ENCODE peak calls at places on chromosomes 13 and 19, in seven cellular contexts. One of them, this sample, is unnamed.

GRCh38 chr19:51903192-51903591 is 1.6 kb downstream of the ZNF649 start:
- DNase-seq in PC-9: no peak
- DNase-seq in choroid plexus epithelial cell: no peak
- DNase-seq in cardiac fibroblast: no peak
- DNase-seq in sigmoid colon: no peak
- DNase-seq in ascending aorta: no peak
- DNase-seq in pancreas: no peak
- DNase-seq in this sample: no peak

GRCh38 chr19:7701654-7702457 is at the start of gene FCER2:
- DNase-seq in PC-9: no peak
- DNase-seq in choroid plexus epithelial cell: no peak
- DNase-seq in cardiac fibroblast: no peak
- DNase-seq in sigmoid colon: no peak
- DNase-seq in ascending aorta: no peak
- DNase-seq in pancreas: no peak
- DNase-seq in this sample: no peak

GRCh38 chr13:73075546-73075945 is 16.7 kb downstream of the KLF5 start:
- DNase-seq in PC-9: no peak
- DNase-seq in choroid plexus epithelial cell: no peak
- DNase-seq in cardiac fibroblast: no peak
- DNase-seq in sigmoid colon: no peak
- DNase-seq in ascending aorta: no peak
- DNase-seq in pancreas: no peak
- DNase-seq in this sample: no peak

GRCh38 chr19:45099465-45100201 is 6.7 kb downstream of the PPP1R37 start:
- DNase-seq in PC-9: no peak
- DNase-seq in choroid plexus epithelial cell: no peak
- DNase-seq in cardiac fibroblast: no peak
- DNase-seq in sigmoid colon: no peak
- DNase-seq in ascending aorta: no peak
- DNase-seq in pancreas: no peak
- DNase-seq in this sample: no peak

GRCh38 chr19:21698215-21698614 is 69.2 kb downstream of the ZNF100 start:
- DNase-seq in PC-9: peak; percentile 39
- DNase-seq in choroid plexus epithelial cell: peak; percentile 26
- DNase-seq in cardiac fibroblast: peak; percentile 21
- DNase-seq in sigmoid colon: no peak
- DNase-seq in ascending aorta: no peak
- DNase-seq in pancreas: no peak
- DNase-seq in this sample: no peak

GRCh38 chr19:58586131-58586765 is 13.1 kb upstream of the MZF1 start:
- DNase-seq in PC-9: no peak
- DNase-seq in choroid plexus epithelial cell: no peak
- DNase-seq in cardiac fibroblast: no peak
- DNase-seq in sigmoid colon: peak; percentile 60
- DNase-seq in ascending aorta: peak; percentile 60
- DNase-seq in pancreas: peak; percentile 30
- DNase-seq in this sample: no peak

GRCh38 chr13:113992276-113993005 is 18.6 kb upstream of the C13orf46 start:
- DNase-seq in PC-9: no peak
- DNase-seq in choroid plexus epithelial cell: no peak
- DNase-seq in cardiac fibroblast: no peak
- DNase-seq in sigmoid colon: no peak
- DNase-seq in ascending aorta: no peak
- DNase-seq in pancreas: no peak
- DNase-seq in this sample: no peak

GRCh38 chr13:28636677-28637317 is 22.1 kb upstream of the POMP start:
- DNase-seq in PC-9: peak; percentile 74
- DNase-seq in choroid plexus epithelial cell: peak; percentile 89
- DNase-seq in cardiac fibroblast: peak; percentile 79
- DNase-seq in sigmoid colon: no peak
- DNase-seq in ascending aorta: peak; percentile 68
- DNase-seq in pancreas: no peak
- DNase-seq in this sample: peak; percentile 53

GRCh38 chr13:35485451-35485850 is 9.0 kb upstream of the MAB21L1 start:
- DNase-seq in PC-9: no peak
- DNase-seq in choroid plexus epithelial cell: no peak
- DNase-seq in cardiac fibroblast: no peak
- DNase-seq in sigmoid colon: no peak
- DNase-seq in ascending aorta: no peak
- DNase-seq in pancreas: no peak
- DNase-seq in this sample: no peak

GRCh38 chr19:56348289-56348877 is 33.7 kb upstream of the ZSCAN5A start:
- DNase-seq in PC-9: no peak
- DNase-seq in choroid plexus epithelial cell: peak; percentile 25
- DNase-seq in cardiac fibroblast: peak; percentile 8
- DNase-seq in sigmoid colon: no peak
- DNase-seq in ascending aorta: no peak
- DNase-seq in pancreas: no peak
- DNase-seq in this sample: no peak
- TF ChIP-seq CTCF in PC-9: peak; percentile 68
- TF ChIP-seq CTCF in choroid plexus epithelial cell: peak; percentile 50
- TF ChIP-seq CTCF in cardiac fibroblast: peak; percentile 39
- TF ChIP-seq CTCF in sigmoid colon: no peak
- TF ChIP-seq CTCF in ascending aorta: no peak
- TF ChIP-seq CTCF in pancreas: no peak
- TF ChIP-seq CTCF in this sample: peak; percentile 9

GRCh38 chr19:2494084-2494446 is 18.1 kb downstream of the GADD45B start:
- DNase-seq in PC-9: no peak
- DNase-seq in choroid plexus epithelial cell: peak; percentile 55
- DNase-seq in cardiac fibroblast: peak; percentile 58
- DNase-seq in sigmoid colon: no peak
- DNase-seq in ascending aorta: peak; percentile 77
- DNase-seq in pancreas: no peak
- DNase-seq in this sample: no peak
- H3K4me3 ChIP-seq in PC-9: peak overlapping the region; percentile 62
- H3K4me3 ChIP-seq in choroid plexus epithelial cell: peak overlapping the region; percentile 62
- H3K4me3 ChIP-seq in cardiac fibroblast: peak overlapping the region; percentile 49
- H3K4me3 ChIP-seq in sigmoid colon: peak overlapping the region; percentile 58
- H3K4me3 ChIP-seq in ascending aorta: peak overlapping the region; percentile 68
- H3K4me3 ChIP-seq in pancreas: no peak overlapping the region
- H3K4me3 ChIP-seq in this sample: peak overlapping the region; percentile 45

DNA sequence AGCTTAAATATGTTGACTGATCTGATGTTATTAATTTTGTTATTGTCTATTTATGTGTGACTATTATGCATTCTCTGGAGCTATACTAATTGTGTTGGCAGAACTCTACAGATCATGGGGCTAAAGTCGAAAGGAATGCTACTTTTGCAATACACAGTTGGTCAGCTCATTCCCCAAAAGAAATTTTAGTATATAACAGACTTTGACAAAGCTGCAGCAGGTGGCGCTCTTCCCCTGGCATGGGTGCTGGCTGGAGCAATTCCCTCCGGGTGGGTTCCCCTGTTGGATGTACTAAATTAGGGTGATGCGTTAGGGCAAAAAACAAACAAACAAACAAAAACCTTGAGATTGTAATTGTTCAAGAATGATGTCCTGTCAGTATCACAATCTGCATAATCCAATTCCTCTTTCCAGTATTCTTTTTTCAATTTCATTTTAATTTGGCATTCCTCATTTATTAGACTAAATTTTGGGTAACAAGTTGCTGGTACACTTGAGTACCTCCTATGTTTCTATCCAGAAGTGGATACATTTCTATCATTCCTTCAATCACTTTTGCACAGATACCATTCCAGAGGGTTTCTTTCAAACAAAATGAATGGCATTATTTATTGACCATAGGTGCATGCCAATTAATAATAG is 322.8 kb upstream of the EDNRB start:
- DNase-seq in PC-9: no peak
- DNase-seq in choroid plexus epithelial cell: peak; percentile 63
- DNase-seq in cardiac fibroblast: peak; percentile 44
- DNase-seq in sigmoid colon: no peak
- DNase-seq in ascending aorta: no peak
- DNase-seq in pancreas: peak; percentile 57
- DNase-seq in this sample: no peak
- TF ChIP-seq CTCF in PC-9: peak; percentile 69
- TF ChIP-seq CTCF in choroid plexus epithelial cell: peak; percentile 85
- TF ChIP-seq CTCF in cardiac fibroblast: peak; percentile 73
- TF ChIP-seq CTCF in sigmoid colon: no peak
- TF ChIP-seq CTCF in ascending aorta: no peak
- TF ChIP-seq CTCF in pancreas: no peak
- TF ChIP-seq CTCF in this sample: peak; percentile 81

GRCh38 chr19:12139309-12139708 is 841 bp downstream of the ZNF20 start:
- DNase-seq in PC-9: no peak
- DNase-seq in choroid plexus epithelial cell: peak; percentile 13
- DNase-seq in cardiac fibroblast: no peak
- DNase-seq in sigmoid colon: no peak
- DNase-seq in ascending aorta: no peak
- DNase-seq in pancreas: no peak
- DNase-seq in this sample: no peak

GRCh38 chr19:12137541-12137940 is 2.6 kb downstream of the ZNF20 start:
- DNase-seq in PC-9: no peak
- DNase-seq in choroid plexus epithelial cell: peak; percentile 9
- DNase-seq in cardiac fibroblast: no peak
- DNase-seq in sigmoid colon: no peak
- DNase-seq in ascending aorta: no peak
- DNase-seq in pancreas: no peak
- DNase-seq in this sample: no peak

GRCh38 chr19:12139885-12140544 is at the start of gene ZNF20:
- DNase-seq in PC-9: peak; percentile 93
- DNase-seq in choroid plexus epithelial cell: peak; percentile 96
- DNase-seq in cardiac fibroblast: peak; percentile 95
- DNase-seq in sigmoid colon: peak; percentile 97
- DNase-seq in ascending aorta: peak; percentile 98
- DNase-seq in pancreas: peak; percentile 97
- DNase-seq in this sample: peak; percentile 83

GRCh38 chr19:12141405-12141736 is 1.2 kb upstream of the ZNF20 start:
- DNase-seq in PC-9: no peak
- DNase-seq in choroid plexus epithelial cell: no peak
- DNase-seq in cardiac fibroblast: no peak
- DNase-seq in sigmoid colon: no peak
- DNase-seq in ascending aorta: no peak
- DNase-seq in pancreas: no peak
- DNase-seq in this sample: no peak

DNA sequence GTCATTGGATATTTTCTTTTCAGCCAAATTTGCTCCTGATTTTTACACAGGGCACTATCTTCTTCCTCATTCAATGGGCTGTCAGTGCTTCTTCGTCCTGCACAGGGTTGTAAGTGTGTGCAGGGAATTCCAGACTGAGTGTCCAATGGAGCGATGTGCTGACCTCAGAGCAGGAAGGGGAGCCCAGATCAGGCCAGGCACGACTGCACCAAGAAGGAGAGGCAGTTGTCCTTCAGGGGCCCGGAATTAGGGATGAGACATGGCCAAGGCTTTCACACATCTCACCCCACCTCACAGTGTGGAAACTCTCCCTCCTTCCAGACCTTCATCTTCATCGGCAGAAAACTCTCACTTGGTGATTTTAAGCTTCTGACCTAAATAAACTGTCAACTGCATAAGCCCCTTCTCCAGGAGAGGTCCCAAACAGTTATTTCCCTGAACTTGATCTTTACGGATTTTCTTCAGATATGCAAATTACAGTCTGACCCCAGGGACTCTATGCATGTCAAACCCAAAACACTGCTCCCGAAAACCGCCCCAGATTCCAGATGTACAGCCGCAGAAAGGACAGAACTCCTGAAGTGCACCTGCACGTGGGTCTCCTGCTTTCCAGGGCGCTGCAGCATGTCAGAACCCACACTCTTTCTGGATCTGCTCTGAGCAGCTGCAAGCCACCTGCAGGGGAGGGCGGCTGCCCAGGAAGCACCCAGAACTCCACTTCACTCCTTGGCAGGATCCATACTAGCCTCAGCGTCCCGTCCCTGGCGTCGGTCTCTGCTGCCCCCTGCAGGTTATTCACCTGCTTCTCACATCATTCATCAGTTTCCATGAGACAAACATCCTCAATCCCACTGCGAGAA is 625 bp upstream of the ZNF20 start:
- DNase-seq in PC-9: peak; percentile 59
- DNase-seq in choroid plexus epithelial cell: peak; percentile 90
- DNase-seq in cardiac fibroblast: peak; percentile 88
- DNase-seq in sigmoid colon: peak; percentile 93
- DNase-seq in ascending aorta: peak; percentile 94
- DNase-seq in pancreas: peak; percentile 92
- DNase-seq in this sample: peak; percentile 55
- H3K4me3 ChIP-seq in PC-9: peak overlapping the region; percentile 76
- H3K4me3 ChIP-seq in choroid plexus epithelial cell: peak overlapping the region; percentile 90
- H3K4me3 ChIP-seq in cardiac fibroblast: peak overlapping the region; percentile 77
- H3K4me3 ChIP-seq in sigmoid colon: peak overlapping the region; percentile 87
- H3K4me3 ChIP-seq in ascending aorta: peak overlapping the region; percentile 83
- H3K4me3 ChIP-seq in pancreas: peak overlapping the region; percentile 77
- H3K4me3 ChIP-seq in this sample: peak overlapping the region; percentile 90

DNA sequence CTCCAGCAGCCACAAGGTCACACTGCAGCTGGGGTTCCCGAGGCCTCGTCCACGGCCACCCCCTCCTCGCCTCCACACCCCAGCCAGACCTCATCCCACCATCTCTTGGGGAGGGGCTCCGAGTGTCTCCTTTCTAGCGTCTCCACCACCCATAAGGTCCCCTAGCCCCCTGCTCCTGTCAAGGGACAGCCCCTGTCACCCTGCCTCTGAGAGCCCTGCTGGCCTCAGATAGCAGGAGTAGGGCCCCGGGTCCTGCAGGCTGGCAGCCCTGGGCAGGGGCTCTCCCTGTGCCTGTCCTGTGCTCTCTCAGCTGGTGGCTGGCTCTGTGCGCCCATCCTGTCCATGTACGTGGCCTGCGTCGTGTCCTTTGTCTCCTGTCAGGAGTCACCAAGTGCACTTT is 17.0 kb downstream of the COMP start:
- DNase-seq in PC-9: no peak
- DNase-seq in choroid plexus epithelial cell: no peak
- DNase-seq in cardiac fibroblast: no peak
- DNase-seq in sigmoid colon: no peak
- DNase-seq in ascending aorta: no peak
- DNase-seq in pancreas: no peak
- DNase-seq in this sample: no peak
- TF ChIP-seq CTCF in PC-9: no peak
- TF ChIP-seq CTCF in choroid plexus epithelial cell: no peak
- TF ChIP-seq CTCF in cardiac fibroblast: no peak
- TF ChIP-seq CTCF in sigmoid colon: no peak
- TF ChIP-seq CTCF in ascending aorta: no peak
- TF ChIP-seq CTCF in pancreas: no peak
- TF ChIP-seq CTCF in this sample: no peak